ENCODE peak calls at places on chromosomes 16 and 17, in six cellular contexts. G is K562, A is H1, U is HCT116, K is GM12878, O is HepG2. Y is an unnamed sample.

GRCh38 chr17:74773414-74773813 is 2.7 kb downstream of the NAT9 start:
- DNase-seq in G (no peak), A (no peak), U (no peak), K (no peak), O (no peak), Y (no peak)

GRCh38 chr16:2987854-2988253 is 7.6 kb upstream of the PKMYT1 start:
- DNase-seq in G (no peak), A (no peak), U (no peak), K (no peak), O (no peak), Y (no peak)

GRCh38 chr16:83769397-83770008 is 38.3 kb upstream of the HSBP1 start:
- DNase-seq in G (no peak), A (no peak), U (no peak), K (no peak), O (no peak), Y (peak)

GRCh38 chr16:68200120-68200783 is 35.7 kb downstream of the ESRP2 start:
- DNase-seq in G (no peak), A (no peak), U (no peak), K (no peak), O (no peak), Y (no peak)

GRCh38 chr17:76136276-76137025 is 4.6 kb downstream of the FOXJ1 start:
- DNase-seq in G (no peak), A (no peak), U (no peak), K (no peak), O (no peak), Y (no peak)

GRCh38 chr16:9134306-9134705 is 42.9 kb downstream of the HAPSTR1 start:
- DNase-seq in G (no peak), A (no peak), U (no peak), K (no peak), O (no peak), Y (no peak)

GRCh38 chr17:6135996-6136395 is 65.8 kb downstream of the WSCD1 start:
- DNase-seq in G (no peak), A (no peak), U (no peak), K (no peak), O (no peak), Y (no peak)

GRCh38 chr16:51035110-51035498 is 116.0 kb downstream of the SALL1 start:
- DNase-seq in G (no peak), A (no peak), U (no peak), K (no peak), O (no peak), Y (no peak)

GRCh38 chr16:87064731-87065720 is 252.2 kb downstream of the C16orf95 start:
- DNase-seq in G (no peak), A (no peak), U (no peak), K (no peak), O (no peak), Y (no peak)

GRCh38 chr17:76427457-76428231 is 25.3 kb downstream of the UBE2O start:
- DNase-seq in G (no peak), A (no peak), U (no peak), K (no peak), O (no peak), Y (no peak)

GRCh38 chr17:70658840-70659239 is 489.5 kb downstream of the KCNJ2 start:
- DNase-seq in G (no peak), A (no peak), U (no peak), K (no peak), O (no peak), Y (no peak)

GRCh38 chr16:674968-675883 is at the start of gene RHBDL1:
- DNase-seq in G (peak), A (peak), U (no peak), K (no peak), O (peak), Y (no peak)

GRCh38 chr16:77172964-77173363 is 18.0 kb upstream of the MON1B start:
- DNase-seq in G (no peak), A (no peak), U (no peak), K (no peak), O (no peak), Y (no peak)

GRCh38 chr16:67339453-67339852 is 12.8 kb downstream of the LRRC36 start:
- DNase-seq in G (no peak), A (no peak), U (peak), K (no peak), O (peak), Y (no peak)

GRCh38 chr16:11283820-11284248 is 2.7 kb upstream of the PRM1 start:
- DNase-seq in G (no peak), A (no peak), U (no peak), K (no peak), O (peak), Y (no peak)

GRCh38 chr17:34519286-34519685 is 60.1 kb upstream of the TMEM132E start:
- DNase-seq in G (peak), A (peak), U (no peak), K (no peak), O (peak), Y (peak)

GRCh38 chr16:74627506-74628220 is 20.7 kb upstream of the GLG1 start:
- DNase-seq in G (no peak), A (no peak), U (no peak), K (no peak), O (no peak), Y (no peak)

GRCh38 chr17:29590261-29590978 is 972 bp upstream of the GIT1 start:
- DNase-seq in G (no peak), A (no peak), U (peak), K (no peak), O (no peak), Y (no peak)

GRCh38 chr16:49491111-49491670 is 117.6 kb downstream of the C16orf78 start:
- DNase-seq in G (no peak), A (no peak), U (no peak), K (no peak), O (no peak), Y (no peak)
- TF ChIP-seq ZNF274 in G (no peak), A (no peak), U (no peak), K (no peak), O (no peak), Y (no peak)

GRCh38 chr16:89507834-89508590 is at the start of gene SPG7:
- DNase-seq in G (peak), A (no peak), U (peak), K (peak), O (peak), Y (peak)
- TF ChIP-seq ZNF274 in G (no peak), A (no peak), U (no peak), K (no peak), O (peak), Y (no peak)

DNA sequence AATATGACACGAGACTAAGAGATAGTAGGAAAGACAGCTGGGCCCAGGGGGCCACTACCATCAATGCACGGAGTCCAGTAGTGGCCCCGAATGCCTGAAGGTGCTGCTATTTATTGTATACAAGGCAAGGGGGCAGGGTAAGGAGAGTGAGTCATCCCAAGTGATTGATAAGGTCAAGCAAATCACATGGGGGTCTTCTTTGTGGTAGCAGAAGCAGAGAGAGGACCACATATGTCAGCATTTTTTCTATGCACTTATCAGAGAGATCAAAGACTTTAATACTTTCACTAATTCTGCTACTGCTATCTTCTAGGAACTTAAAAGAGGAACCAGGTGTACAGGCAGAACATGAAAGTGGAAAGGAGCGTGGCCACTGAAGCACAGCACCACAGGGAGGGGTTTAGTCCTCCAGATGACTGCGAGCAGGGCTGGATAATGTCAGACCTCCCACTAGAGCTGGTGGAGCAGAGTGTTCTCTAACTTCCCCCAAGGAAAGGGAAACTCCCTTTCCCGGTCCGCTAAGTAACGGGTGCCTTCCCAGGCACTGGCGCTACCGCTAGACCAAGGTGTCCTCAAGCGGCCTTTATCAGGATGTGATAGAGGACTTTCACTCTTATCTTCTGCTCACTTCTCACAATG is 26.4 kb upstream of the ARL4D start:
- DNase-seq in G (no peak), A (no peak), U (no peak), K (peak), O (no peak), Y (no peak)
- TF ChIP-seq ZNF274 in G (no peak), A (no peak), U (no peak), K (no peak), O (no peak), Y (no peak)

GRCh38 chr16:47779201-47780016 is 318.3 kb downstream of the PHKB start:
- DNase-seq in G (peak), A (no peak), U (no peak), K (peak), O (no peak), Y (no peak)
- TF ChIP-seq ZNF274 in G (no peak), A (no peak), U (no peak), K (no peak), O (no peak), Y (no peak)